ENCODE peak calls at places on chromosomes 13 and 19, in ten cellular contexts. One of them, this sample, is unnamed.

GRCh38 chr13:94537740-94538630 is 58.0 kb downstream of the TGDS start:
- DNase-seq in cardiac fibroblast: no peak
- DNase-seq in right atrium auricular region: no peak
- DNase-seq in mesendoderm: no peak
- DNase-seq in tibial nerve: no peak
- DNase-seq in left ventricle myocardium inferior: no peak
- DNase-seq in CD8-positive, alpha-beta memory T cell: no peak
- DNase-seq in NB4: no peak
- DNase-seq in breast epithelium: no peak
- DNase-seq in cardiac muscle cell: no peak
- DNase-seq in this sample: no peak

GRCh38 chr13:35712907-35713685 is 236.6 kb upstream of the MAB21L1 start:
- DNase-seq in right atrium auricular region: no peak
- DNase-seq in mesendoderm: peak
- DNase-seq in NB4: peak
- DNase-seq in tibial nerve: no peak
- DNase-seq in breast epithelium: no peak
- DNase-seq in cardiac fibroblast: no peak
- DNase-seq in cardiac muscle cell: peak
- DNase-seq in CD8-positive, alpha-beta memory T cell: no peak
- DNase-seq in left ventricle myocardium inferior: no peak
- DNase-seq in this sample: no peak

GRCh38 chr13:20616059-20616797 is 49.3 kb downstream of the IFT88 start:
- DNase-seq in right atrium auricular region: no peak
- DNase-seq in cardiac fibroblast: peak
- DNase-seq in mesendoderm: no peak
- DNase-seq in tibial nerve: no peak
- DNase-seq in breast epithelium: no peak
- DNase-seq in CD8-positive, alpha-beta memory T cell: no peak
- DNase-seq in cardiac muscle cell: peak
- DNase-seq in NB4: no peak
- DNase-seq in left ventricle myocardium inferior: no peak
- DNase-seq in this sample: no peak

GRCh38 chr19:17296278-17296677 is 6.9 kb downstream of the ABHD8 start:
- DNase-seq in right atrium auricular region: no peak
- DNase-seq in mesendoderm: peak
- DNase-seq in left ventricle myocardium inferior: no peak
- DNase-seq in CD8-positive, alpha-beta memory T cell: no peak
- DNase-seq in NB4: peak
- DNase-seq in cardiac muscle cell: no peak
- DNase-seq in tibial nerve: no peak
- DNase-seq in breast epithelium: no peak
- DNase-seq in cardiac fibroblast: no peak
- DNase-seq in this sample: no peak

GRCh38 chr19:45424191-45425058 is 708 bp upstream of the ERCC1 start:
- DNase-seq in breast epithelium: no peak
- DNase-seq in tibial nerve: peak
- DNase-seq in CD8-positive, alpha-beta memory T cell: no peak
- DNase-seq in NB4: peak
- DNase-seq in mesendoderm: peak
- DNase-seq in cardiac fibroblast: peak
- DNase-seq in cardiac muscle cell: peak
- DNase-seq in right atrium auricular region: peak
- DNase-seq in left ventricle myocardium inferior: peak
- DNase-seq in this sample: peak

GRCh38 chr13:100818706-100819105 is 144.1 kb upstream of the TMTC4 start:
- DNase-seq in left ventricle myocardium inferior: no peak
- DNase-seq in right atrium auricular region: no peak
- DNase-seq in mesendoderm: no peak
- DNase-seq in NB4: no peak
- DNase-seq in tibial nerve: no peak
- DNase-seq in cardiac fibroblast: peak
- DNase-seq in CD8-positive, alpha-beta memory T cell: no peak
- DNase-seq in cardiac muscle cell: no peak
- DNase-seq in breast epithelium: no peak
- DNase-seq in this sample: no peak

GRCh38 chr19:2478756-2479555 is 3.0 kb downstream of the GADD45B start:
- DNase-seq in left ventricle myocardium inferior: peak
- DNase-seq in breast epithelium: peak
- DNase-seq in cardiac muscle cell: peak
- DNase-seq in tibial nerve: peak
- DNase-seq in mesendoderm: peak
- DNase-seq in cardiac fibroblast: peak
- DNase-seq in right atrium auricular region: peak
- DNase-seq in NB4: peak
- DNase-seq in CD8-positive, alpha-beta memory T cell: peak
- DNase-seq in this sample: peak

GRCh38 chr13:98930014-98930625 is 47.7 kb downstream of the DOCK9 start:
- DNase-seq in right atrium auricular region: no peak
- DNase-seq in left ventricle myocardium inferior: no peak
- DNase-seq in cardiac fibroblast: no peak
- DNase-seq in breast epithelium: no peak
- DNase-seq in CD8-positive, alpha-beta memory T cell: no peak
- DNase-seq in mesendoderm: no peak
- DNase-seq in cardiac muscle cell: no peak
- DNase-seq in tibial nerve: no peak
- DNase-seq in NB4: no peak
- DNase-seq in this sample: no peak

GRCh38 chr19:10729406-10729805 is 11.5 kb downstream of the DNM2 start:
- DNase-seq in left ventricle myocardium inferior: no peak
- DNase-seq in mesendoderm: no peak
- DNase-seq in tibial nerve: no peak
- DNase-seq in cardiac muscle cell: no peak
- DNase-seq in breast epithelium: no peak
- DNase-seq in right atrium auricular region: no peak
- DNase-seq in CD8-positive, alpha-beta memory T cell: no peak
- DNase-seq in NB4: no peak
- DNase-seq in cardiac fibroblast: no peak
- DNase-seq in this sample: no peak

GRCh38 chr19:32875428-32875827 is 5.9 kb upstream of the SLC7A9 start:
- DNase-seq in breast epithelium: no peak
- DNase-seq in tibial nerve: no peak
- DNase-seq in NB4: no peak
- DNase-seq in right atrium auricular region: no peak
- DNase-seq in cardiac fibroblast: no peak
- DNase-seq in mesendoderm: peak
- DNase-seq in cardiac muscle cell: no peak
- DNase-seq in left ventricle myocardium inferior: no peak
- DNase-seq in CD8-positive, alpha-beta memory T cell: no peak
- DNase-seq in this sample: no peak

GRCh38 chr13:91078093-91078679 is 269.3 kb upstream of the MIR17HG start:
- DNase-seq in breast epithelium: no peak
- DNase-seq in left ventricle myocardium inferior: no peak
- DNase-seq in right atrium auricular region: no peak
- DNase-seq in cardiac fibroblast: peak
- DNase-seq in tibial nerve: no peak
- DNase-seq in cardiac muscle cell: peak
- DNase-seq in NB4: peak
- DNase-seq in CD8-positive, alpha-beta memory T cell: no peak
- DNase-seq in mesendoderm: no peak
- DNase-seq in this sample: no peak

GRCh38 chr13:21365574-21365973 is 93.5 kb downstream of the ZDHHC20 start:
- DNase-seq in cardiac fibroblast: no peak
- DNase-seq in mesendoderm: no peak
- DNase-seq in NB4: no peak
- DNase-seq in CD8-positive, alpha-beta memory T cell: peak
- DNase-seq in breast epithelium: no peak
- DNase-seq in left ventricle myocardium inferior: no peak
- DNase-seq in tibial nerve: no peak
- DNase-seq in right atrium auricular region: peak
- DNase-seq in cardiac muscle cell: no peak
- DNase-seq in this sample: no peak

GRCh38 chr13:19713186-19713965 is 69.4 kb downstream of the PSPC1 start:
- DNase-seq in cardiac fibroblast: peak
- DNase-seq in cardiac muscle cell: peak
- DNase-seq in left ventricle myocardium inferior: no peak
- DNase-seq in breast epithelium: no peak
- DNase-seq in NB4: peak
- DNase-seq in tibial nerve: no peak
- DNase-seq in CD8-positive, alpha-beta memory T cell: no peak
- DNase-seq in right atrium auricular region: no peak
- DNase-seq in mesendoderm: peak
- DNase-seq in this sample: no peak

GRCh38 chr13:114070098-114070799 is 62.2 kb downstream of the RASA3 start:
- DNase-seq in breast epithelium: peak
- DNase-seq in CD8-positive, alpha-beta memory T cell: no peak
- DNase-seq in NB4: no peak
- DNase-seq in left ventricle myocardium inferior: no peak
- DNase-seq in cardiac muscle cell: no peak
- DNase-seq in right atrium auricular region: no peak
- DNase-seq in cardiac fibroblast: no peak
- DNase-seq in mesendoderm: no peak
- DNase-seq in tibial nerve: no peak
- DNase-seq in this sample: no peak

GRCh38 chr19:10061717-10062310 is 24.3 kb upstream of the SHFL start:
- DNase-seq in right atrium auricular region: no peak
- DNase-seq in breast epithelium: no peak
- DNase-seq in NB4: peak
- DNase-seq in CD8-positive, alpha-beta memory T cell: no peak
- DNase-seq in mesendoderm: no peak
- DNase-seq in tibial nerve: no peak
- DNase-seq in cardiac muscle cell: peak
- DNase-seq in cardiac fibroblast: no peak
- DNase-seq in left ventricle myocardium inferior: no peak
- DNase-seq in this sample: no peak

GRCh38 chr19:1650627-1651009 is 1.8 kb downstream of the TCF3 start:
- DNase-seq in breast epithelium: no peak
- DNase-seq in left ventricle myocardium inferior: no peak
- DNase-seq in mesendoderm: peak
- DNase-seq in CD8-positive, alpha-beta memory T cell: peak
- DNase-seq in cardiac muscle cell: peak
- DNase-seq in right atrium auricular region: no peak
- DNase-seq in NB4: peak
- DNase-seq in cardiac fibroblast: peak
- DNase-seq in tibial nerve: no peak
- DNase-seq in this sample: no peak

GRCh38 chr13:99941086-99941485 is 30.5 kb downstream of the ZIC5 start:
- DNase-seq in mesendoderm: no peak
- DNase-seq in left ventricle myocardium inferior: no peak
- DNase-seq in cardiac muscle cell: no peak
- DNase-seq in tibial nerve: no peak
- DNase-seq in cardiac fibroblast: no peak
- DNase-seq in CD8-positive, alpha-beta memory T cell: no peak
- DNase-seq in NB4: no peak
- DNase-seq in right atrium auricular region: no peak
- DNase-seq in breast epithelium: no peak
- DNase-seq in this sample: no peak

GRCh38 chr13:19725320-19725719 is 57.4 kb downstream of the PSPC1 start:
- DNase-seq in tibial nerve: no peak
- DNase-seq in left ventricle myocardium inferior: no peak
- DNase-seq in NB4: no peak
- DNase-seq in right atrium auricular region: no peak
- DNase-seq in cardiac fibroblast: no peak
- DNase-seq in breast epithelium: no peak
- DNase-seq in mesendoderm: no peak
- DNase-seq in CD8-positive, alpha-beta memory T cell: no peak
- DNase-seq in cardiac muscle cell: no peak
- DNase-seq in this sample: no peak

GRCh38 chr13:102830646-102831045 is 15.2 kb upstream of the ERCC5 start:
- DNase-seq in right atrium auricular region: no peak
- DNase-seq in mesendoderm: no peak
- DNase-seq in cardiac fibroblast: peak
- DNase-seq in tibial nerve: no peak
- DNase-seq in cardiac muscle cell: peak
- DNase-seq in left ventricle myocardium inferior: no peak
- DNase-seq in CD8-positive, alpha-beta memory T cell: no peak
- DNase-seq in breast epithelium: no peak
- DNase-seq in NB4: no peak
- DNase-seq in this sample: no peak

GRCh38 chr13:102825921-102826706 is 19.7 kb upstream of the ERCC5 start:
- DNase-seq in left ventricle myocardium inferior: no peak
- DNase-seq in right atrium auricular region: no peak
- DNase-seq in tibial nerve: no peak
- DNase-seq in cardiac fibroblast: peak
- DNase-seq in cardiac muscle cell: peak
- DNase-seq in breast epithelium: no peak
- DNase-seq in mesendoderm: peak
- DNase-seq in NB4: peak
- DNase-seq in CD8-positive, alpha-beta memory T cell: no peak
- DNase-seq in this sample: no peak

GRCh38 chr13:102825400-102825799 is 20.4 kb upstream of the ERCC5 start:
- DNase-seq in tibial nerve: no peak
- DNase-seq in left ventricle myocardium inferior: no peak
- DNase-seq in CD8-positive, alpha-beta memory T cell: no peak
- DNase-seq in cardiac fibroblast: no peak
- DNase-seq in right atrium auricular region: no peak
- DNase-seq in NB4: no peak
- DNase-seq in breast epithelium: no peak
- DNase-seq in mesendoderm: peak
- DNase-seq in cardiac muscle cell: no peak
- DNase-seq in this sample: no peak
- H3K4me3 ChIP-seq in tibial nerve: no peak
- H3K4me3 ChIP-seq in left ventricle myocardium inferior: no peak
- H3K4me3 ChIP-seq in CD8-positive, alpha-beta memory T cell: no peak
- H3K4me3 ChIP-seq in cardiac fibroblast: no peak
- H3K4me3 ChIP-seq in right atrium auricular region: no peak
- H3K4me3 ChIP-seq in NB4: no peak
- H3K4me3 ChIP-seq in breast epithelium: no peak
- H3K4me3 ChIP-seq in mesendoderm: no peak
- H3K4me3 ChIP-seq in cardiac muscle cell: no peak
- H3K4me3 ChIP-seq in this sample: no peak

GRCh38 chr19:29596080-29596479 is 10.0 kb upstream of the POP4 start:
- DNase-seq in CD8-positive, alpha-beta memory T cell: no peak
- DNase-seq in right atrium auricular region: no peak
- DNase-seq in tibial nerve: no peak
- DNase-seq in breast epithelium: no peak
- DNase-seq in cardiac muscle cell: no peak
- DNase-seq in left ventricle myocardium inferior: no peak
- DNase-seq in mesendoderm: peak
- DNase-seq in cardiac fibroblast: no peak
- DNase-seq in NB4: no peak
- DNase-seq in this sample: no peak
- H3K4me3 ChIP-seq in CD8-positive, alpha-beta memory T cell: no peak
- H3K4me3 ChIP-seq in right atrium auricular region: no peak
- H3K4me3 ChIP-seq in tibial nerve: no peak
- H3K4me3 ChIP-seq in breast epithelium: no peak
- H3K4me3 ChIP-seq in cardiac muscle cell: no peak
- H3K4me3 ChIP-seq in left ventricle myocardium inferior: no peak
- H3K4me3 ChIP-seq in mesendoderm: no peak
- H3K4me3 ChIP-seq in cardiac fibroblast: no peak
- H3K4me3 ChIP-seq in NB4: no peak
- H3K4me3 ChIP-seq in this sample: no peak

GRCh38 chr19:11927227-11927626 is 2.3 kb downstream of the ZNF700 start:
- DNase-seq in cardiac muscle cell: no peak
- DNase-seq in NB4: no peak
- DNase-seq in cardiac fibroblast: no peak
- DNase-seq in right atrium auricular region: no peak
- DNase-seq in breast epithelium: no peak
- DNase-seq in tibial nerve: no peak
- DNase-seq in left ventricle myocardium inferior: no peak
- DNase-seq in mesendoderm: no peak
- DNase-seq in CD8-positive, alpha-beta memory T cell: no peak
- DNase-seq in this sample: no peak
- H3K4me3 ChIP-seq in cardiac muscle cell: no peak
- H3K4me3 ChIP-seq in NB4: no peak
- H3K4me3 ChIP-seq in cardiac fibroblast: no peak
- H3K4me3 ChIP-seq in right atrium auricular region: no peak
- H3K4me3 ChIP-seq in breast epithelium: no peak
- H3K4me3 ChIP-seq in tibial nerve: no peak
- H3K4me3 ChIP-seq in left ventricle myocardium inferior: no peak
- H3K4me3 ChIP-seq in mesendoderm: no peak
- H3K4me3 ChIP-seq in CD8-positive, alpha-beta memory T cell: no peak
- H3K4me3 ChIP-seq in this sample: no peak

GRCh38 chr13:67951431-67951830 is 721.3 kb upstream of the PCDH9 start:
- DNase-seq in NB4: no peak
- DNase-seq in cardiac fibroblast: no peak
- DNase-seq in mesendoderm: no peak
- DNase-seq in breast epithelium: no peak
- DNase-seq in CD8-positive, alpha-beta memory T cell: no peak
- DNase-seq in cardiac muscle cell: no peak
- DNase-seq in right atrium auricular region: no peak
- DNase-seq in tibial nerve: no peak
- DNase-seq in left ventricle myocardium inferior: no peak
- DNase-seq in this sample: no peak

GRCh38 chr13:67950594-67950993 is 720.5 kb upstream of the PCDH9 start:
- DNase-seq in left ventricle myocardium inferior: no peak
- DNase-seq in tibial nerve: no peak
- DNase-seq in cardiac muscle cell: no peak
- DNase-seq in CD8-positive, alpha-beta memory T cell: no peak
- DNase-seq in breast epithelium: no peak
- DNase-seq in right atrium auricular region: no peak
- DNase-seq in cardiac fibroblast: no peak
- DNase-seq in NB4: no peak
- DNase-seq in mesendoderm: no peak
- DNase-seq in this sample: no peak
- H3K4me3 ChIP-seq in left ventricle myocardium inferior: no peak
- H3K4me3 ChIP-seq in tibial nerve: no peak
- H3K4me3 ChIP-seq in cardiac muscle cell: no peak
- H3K4me3 ChIP-seq in CD8-positive, alpha-beta memory T cell: no peak
- H3K4me3 ChIP-seq in breast epithelium: no peak
- H3K4me3 ChIP-seq in right atrium auricular region: no peak
- H3K4me3 ChIP-seq in cardiac fibroblast: no peak
- H3K4me3 ChIP-seq in NB4: no peak
- H3K4me3 ChIP-seq in mesendoderm: no peak
- H3K4me3 ChIP-seq in this sample: no peak